ENCODE peak calls at places on chromosomes 3 and 15, in eight cellular contexts. H is neural progenitor cell, R is bronchial epithelial cell, S is MM.1S, Y is ovary, G is H9, E is pancreas, F is RWPE1. N is an unnamed sample.

GRCh38 chr15:73485372-73485771 is 42.4 kb downstream of the REC114 start:
- DNase-seq in E (no peak), Y (no peak), F (no peak), S (no peak), G (no peak), R (no peak), H (no peak), N (no peak)

GRCh38 chr3:107506458-107506857 is 16.3 kb upstream of the BBX start:
- DNase-seq in Y (no peak), E (no peak), S (no peak), R (peak; percentile 59), G (no peak), H (no peak), F (no peak), N (no peak)

GRCh38 chr15:74420193-74420905 is 13.4 kb downstream of the SEMA7A start:
- DNase-seq in G (no peak), F (no peak), H (no peak), S (peak; percentile 33), Y (no peak), R (no peak), E (no peak), N (no peak)

GRCh38 chr15:74227968-74228722 is 8.0 kb upstream of the CCDC33 start:
- DNase-seq in R (no peak), G (no peak), S (no peak), Y (no peak), F (no peak), H (no peak), E (no peak), N (no peak)

GRCh38 chr3:126916546-126916945 is 66.4 kb upstream of the PLXNA1 start:
- DNase-seq in H (no peak), R (no peak), S (no peak), G (no peak), E (no peak), Y (no peak), F (no peak), N (no peak)

GRCh38 chr15:63236272-63236671 is 41.1 kb upstream of the APH1B start:
- DNase-seq in R (peak; percentile 49), E (no peak), S (no peak), H (no peak), Y (no peak), G (no peak), F (peak; percentile 52), N (no peak)

GRCh38 chr3:45124379-45124778 is 21.8 kb downstream of the CDCP1 start:
- DNase-seq in H (no peak), E (no peak), Y (no peak), R (peak; percentile 84), S (no peak), F (peak; percentile 50), G (no peak), N (no peak)

GRCh38 chr3:23959147-23959900 is 14.2 kb downstream of the NR1D2 start:
- DNase-seq in E (no peak), S (no peak), F (peak; percentile 83), G (no peak), H (no peak), Y (no peak), R (peak; percentile 99), N (no peak)

GRCh38 chr15:67501836-67502461 is 19.0 kb upstream of the C15orf61 start:
- DNase-seq in F (no peak), Y (no peak), E (no peak), R (no peak), H (peak; percentile 80), G (no peak), S (no peak), N (no peak)

GRCh38 chr3:73805435-73805834 is 180.7 kb upstream of the PDZRN3 start:
- DNase-seq in R (no peak), Y (peak; percentile 32), F (no peak), S (no peak), G (no peak), H (no peak), E (no peak), N (no peak)

GRCh38 chr3:181838940-181839914 is 127.5 kb downstream of the SOX2 start:
- DNase-seq in F (peak; percentile 13), R (peak; percentile 61), E (peak; percentile 6), S (peak; percentile 58), H (no peak), Y (no peak), G (no peak), N (no peak)

GRCh38 chr15:69604050-69604378 is 151.4 kb downstream of the RPLP1 start:
- DNase-seq in G (peak; percentile 58), S (no peak), F (no peak), Y (no peak), R (peak; percentile 48), H (no peak), E (peak; percentile 73), N (no peak)

GRCh38 chr15:28885289-28885629 is 515 bp upstream of the APBA2 start:
- DNase-seq in E (no peak), R (no peak), F (no peak), Y (no peak), H (no peak), G (no peak), S (no peak), N (no peak)

GRCh38 chr3:197171481-197172067 is 126.8 kb downstream of the DLG1 start:
- DNase-seq in G (no peak), S (no peak), R (no peak), E (no peak), F (no peak), Y (no peak), H (no peak), N (no peak)

GRCh38 chr15:51917493-51917892 is 54.1 kb downstream of the LEO1 start:
- DNase-seq in S (no peak), G (peak; percentile 77), Y (no peak), R (peak; percentile 66), E (no peak), F (peak; percentile 38), H (peak; percentile 60), N (no peak)

GRCh38 chr15:50687302-50687902 is 805 bp upstream of the TRPM7 start:
- DNase-seq in E (no peak), F (no peak), G (no peak), Y (no peak), H (no peak), R (no peak), S (no peak), N (no peak)

GRCh38 chr15:41564286-41564959 is 5.4 kb downstream of the TYRO3 start:
- DNase-seq in H (peak; percentile 75), S (no peak), F (no peak), E (no peak), G (peak; percentile 84), R (no peak), Y (peak; percentile 93), N (no peak)

GRCh38 chr15:90603893-90604292 is 74.2 kb downstream of the CRTC3 start:
- DNase-seq in R (peak; percentile 15), H (no peak), Y (no peak), G (no peak), E (no peak), F (no peak), S (no peak), N (no peak)

GRCh38 chr15:68389041-68389930 is 42.7 kb downstream of the ITGA11 start:
- DNase-seq in F (no peak), E (no peak), S (no peak), R (no peak), Y (peak; percentile 6), H (no peak), G (peak; percentile 33), N (no peak)

GRCh38 chr15:33243869-33244268 is 49.4 kb upstream of the FMN1 start:
- DNase-seq in G (no peak), H (no peak), Y (no peak), R (peak; percentile 92), F (peak; percentile 61), S (no peak), E (no peak), N (no peak)

GRCh38 chr15:33242165-33242564 is 47.7 kb upstream of the FMN1 start:
- DNase-seq in Y (no peak), R (peak; percentile 100), G (peak; percentile 42), S (no peak), H (no peak), E (no peak), F (peak; percentile 94), N (no peak)

GRCh38 chr15:33244471-33244870 is 50.0 kb upstream of the FMN1 start:
- DNase-seq in E (no peak), H (no peak), F (no peak), R (no peak), S (no peak), Y (no peak), G (no peak), N (no peak)

GRCh38 chr15:33243393-33243792 is 48.9 kb upstream of the FMN1 start:
- DNase-seq in Y (no peak), G (no peak), S (no peak), R (peak; percentile 78), E (no peak), H (no peak), F (peak; percentile 43), N (no peak)

GRCh38 chr15:33242669-33243191 is 48.2 kb upstream of the FMN1 start:
- DNase-seq in E (no peak), H (peak; percentile 58), F (no peak), R (peak; percentile 85), S (peak; percentile 18), Y (no peak), G (no peak), N (peak; percentile 21)
- TF ChIP-seq CTCF in E (no peak), H (peak; percentile 67), F (peak; percentile 35), R (peak; percentile 52), S (peak; percentile 62), Y (no peak), G (peak; percentile 67), N (peak; percentile 31)

GRCh38 chr3:59308684-59309083 is 258.9 kb upstream of the CFAP20DC start:
- DNase-seq in H (peak; percentile 33), E (no peak), R (no peak), S (no peak), G (no peak), F (no peak), Y (no peak), N (no peak)
- TF ChIP-seq CTCF in H (peak; percentile 51), E (no peak), R (no peak), S (no peak), G (peak; percentile 58), F (no peak), Y (no peak), N (no peak)

GRCh38 chr3:61858054-61858453 is 296.7 kb downstream of the PTPRG start:
- DNase-seq in H (no peak), F (no peak), S (no peak), Y (no peak), R (peak; percentile 34), G (no peak), E (no peak), N (peak; percentile 9)
- TF ChIP-seq CTCF in H (peak; percentile 40), F (peak; percentile 65), S (peak; percentile 38), Y (no peak), R (peak; percentile 31), G (peak; percentile 35), E (peak; percentile 19), N (peak; percentile 55)

DNA sequence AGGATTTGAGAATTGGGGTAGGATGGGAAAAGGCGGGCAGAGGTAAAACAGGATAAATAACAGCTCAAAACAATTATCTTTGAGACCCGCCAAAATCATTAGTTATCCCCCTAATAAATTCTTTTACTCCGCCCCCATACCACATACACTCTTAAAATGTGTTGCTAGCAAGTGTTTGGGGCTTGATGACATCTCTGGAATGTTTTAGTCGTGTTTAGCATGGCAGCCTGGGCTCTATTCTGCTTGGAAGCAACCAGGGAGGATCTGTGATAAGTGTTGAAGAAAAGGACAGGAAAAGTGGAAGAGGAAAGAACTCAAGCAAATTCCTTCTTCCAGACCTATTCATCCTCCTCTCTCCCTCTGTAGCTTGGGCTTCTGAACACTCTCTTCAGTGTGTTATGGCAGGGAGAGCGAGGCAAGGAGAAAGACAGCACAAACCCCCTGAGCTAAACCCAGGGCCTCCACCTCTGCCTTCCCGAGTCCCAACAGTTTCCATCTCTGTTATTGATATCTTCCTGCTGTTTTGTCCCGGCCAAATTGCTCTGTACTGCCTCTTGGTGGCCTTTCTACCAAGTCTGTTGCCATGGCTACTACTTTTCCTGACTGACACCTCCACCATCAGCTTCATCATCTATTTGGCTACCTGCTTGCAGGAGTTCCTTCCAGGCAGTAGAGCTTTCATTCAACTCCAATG is 135.8 kb downstream of the RPL22L1 start:
- DNase-seq in Y (no peak), S (no peak), R (no peak), H (peak; percentile 3), G (no peak), E (no peak), F (no peak), N (no peak)
- TF ChIP-seq CTCF in Y (no peak), S (no peak), R (no peak), H (no peak), G (no peak), E (no peak), F (no peak), N (no peak)

N was measured in GM13977.